ENCODE peak calls at places on chromosomes 3 and 15, in four cellular contexts. One of them, this sample, is unnamed.

GRCh38 chr3:150268426-150269321 is 139.4 kb upstream of the TSC22D2 start:
- DNase-seq in esophagus squamous epithelium: no peak
- DNase-seq in left ventricle myocardium inferior: no peak
- DNase-seq in PC-3: peak; percentile 74
- DNase-seq in this sample: no peak

GRCh38 chr3:65584002-65584401 is 454.7 kb downstream of the MAGI1 start:
- DNase-seq in esophagus squamous epithelium: no peak
- DNase-seq in left ventricle myocardium inferior: no peak
- DNase-seq in PC-3: no peak
- DNase-seq in this sample: no peak

GRCh38 chr15:90895571-90896117 is 7.5 kb upstream of the MAN2A2 start:
- DNase-seq in esophagus squamous epithelium: no peak
- DNase-seq in left ventricle myocardium inferior: no peak
- DNase-seq in PC-3: no peak
- DNase-seq in this sample: no peak

GRCh38 chr3:14440531-14441239 is 38.3 kb downstream of the SLC6A6 start:
- DNase-seq in esophagus squamous epithelium: no peak
- DNase-seq in left ventricle myocardium inferior: no peak
- DNase-seq in PC-3: peak; percentile 21
- DNase-seq in this sample: no peak

GRCh38 chr3:182618981-182619591 is 174.2 kb upstream of the ATP11B start:
- DNase-seq in esophagus squamous epithelium: no peak
- DNase-seq in left ventricle myocardium inferior: no peak
- DNase-seq in PC-3: peak; percentile 90
- DNase-seq in this sample: no peak

GRCh38 chr3:15616053-15616452 is 14.5 kb downstream of the BTD start:
- DNase-seq in esophagus squamous epithelium: no peak
- DNase-seq in left ventricle myocardium inferior: no peak
- DNase-seq in PC-3: no peak
- DNase-seq in this sample: no peak

GRCh38 chr15:87902772-87903388 is 353.7 kb downstream of the NTRK3 start:
- DNase-seq in esophagus squamous epithelium: no peak
- DNase-seq in left ventricle myocardium inferior: no peak
- DNase-seq in PC-3: no peak
- DNase-seq in this sample: no peak

GRCh38 chr3:183210862-183211341 is 42.2 kb upstream of the B3GNT5 start:
- DNase-seq in esophagus squamous epithelium: no peak
- DNase-seq in left ventricle myocardium inferior: no peak
- DNase-seq in PC-3: peak; percentile 36
- DNase-seq in this sample: no peak

GRCh38 chr3:109005443-109005842 is 51.8 kb upstream of the GUCA1C start:
- DNase-seq in esophagus squamous epithelium: no peak
- DNase-seq in left ventricle myocardium inferior: no peak
- DNase-seq in PC-3: no peak
- DNase-seq in this sample: no peak

GRCh38 chr15:59918994-59919951 is 84.8 kb upstream of the FOXB1 start:
- DNase-seq in esophagus squamous epithelium: no peak
- DNase-seq in left ventricle myocardium inferior: no peak
- DNase-seq in PC-3: peak; percentile 71
- DNase-seq in this sample: no peak

GRCh38 chr15:73983211-73983727 is 8.8 kb downstream of the STOML1 start:
- DNase-seq in esophagus squamous epithelium: no peak
- DNase-seq in left ventricle myocardium inferior: peak; percentile 61
- DNase-seq in PC-3: peak; percentile 92
- DNase-seq in this sample: no peak

GRCh38 chr3:57512174-57512573 is 32.0 kb downstream of the DNAH12 start:
- DNase-seq in esophagus squamous epithelium: no peak
- DNase-seq in left ventricle myocardium inferior: no peak
- DNase-seq in PC-3: peak; percentile 48
- DNase-seq in this sample: no peak

GRCh38 chr3:25169146-25169545 is 258.9 kb upstream of the RARB start:
- DNase-seq in esophagus squamous epithelium: no peak
- DNase-seq in left ventricle myocardium inferior: no peak
- DNase-seq in PC-3: no peak
- DNase-seq in this sample: no peak

GRCh38 chr3:171432548-171432947 is 27.7 kb downstream of the TNIK start:
- DNase-seq in esophagus squamous epithelium: no peak
- DNase-seq in left ventricle myocardium inferior: no peak
- DNase-seq in PC-3: no peak
- DNase-seq in this sample: no peak

GRCh38 chr15:95990833-95991232 is 339.7 kb upstream of the NR2F2 start:
- DNase-seq in esophagus squamous epithelium: no peak
- DNase-seq in left ventricle myocardium inferior: no peak
- DNase-seq in PC-3: no peak
- DNase-seq in this sample: no peak

GRCh38 chr3:120448707-120449650 is 1.8 kb downstream of the FSTL1 start:
- DNase-seq in esophagus squamous epithelium: no peak
- DNase-seq in left ventricle myocardium inferior: no peak
- DNase-seq in PC-3: peak; percentile 72
- DNase-seq in this sample: peak; percentile 86

GRCh38 chr3:52704611-52705437 is 767 bp downstream of the GLT8D1 start:
- DNase-seq in esophagus squamous epithelium: no peak
- DNase-seq in left ventricle myocardium inferior: no peak
- DNase-seq in PC-3: peak; percentile 30
- DNase-seq in this sample: peak; percentile 83

GRCh38 chr15:32802296-32802936 is 84.6 kb downstream of the GREM1 start:
- DNase-seq in esophagus squamous epithelium: no peak
- DNase-seq in left ventricle myocardium inferior: no peak
- DNase-seq in PC-3: peak; percentile 95
- DNase-seq in this sample: no peak

GRCh38 chr3:143480306-143480852 is 360.8 kb downstream of the CHST2 start:
- DNase-seq in esophagus squamous epithelium: no peak
- DNase-seq in left ventricle myocardium inferior: no peak
- DNase-seq in PC-3: no peak
- DNase-seq in this sample: no peak

GRCh38 chr3:62363275-62363674 is 10.1 kb downstream of the FEZF2 start:
- DNase-seq in esophagus squamous epithelium: no peak
- DNase-seq in left ventricle myocardium inferior: no peak
- DNase-seq in PC-3: no peak
- DNase-seq in this sample: no peak

GRCh38 chr3:77906102-77906709 is 866.3 kb downstream of the ROBO2 start:
- DNase-seq in esophagus squamous epithelium: no peak
- DNase-seq in left ventricle myocardium inferior: no peak
- DNase-seq in PC-3: peak; percentile 96
- DNase-seq in this sample: no peak

GRCh38 chr3:107184375-107184774 is 192.9 kb upstream of the CCDC54 start:
- DNase-seq in esophagus squamous epithelium: no peak
- DNase-seq in left ventricle myocardium inferior: no peak
- DNase-seq in PC-3: no peak
- DNase-seq in this sample: no peak

GRCh38 chr15:72202302-72202701 is 4.7 kb upstream of the GRAMD2A start:
- DNase-seq in esophagus squamous epithelium: no peak
- DNase-seq in left ventricle myocardium inferior: no peak
- DNase-seq in PC-3: no peak
- DNase-seq in this sample: no peak

GRCh38 chr15:29222129-29222853 is 47.3 kb downstream of the NSMCE3 start:
- DNase-seq in esophagus squamous epithelium: no peak
- DNase-seq in left ventricle myocardium inferior: no peak
- DNase-seq in PC-3: no peak
- DNase-seq in this sample: no peak

GRCh38 chr15:48472756-48473155 is 141.5 kb downstream of the DUT start:
- DNase-seq in esophagus squamous epithelium: no peak
- DNase-seq in left ventricle myocardium inferior: no peak
- DNase-seq in PC-3: peak; percentile 53
- DNase-seq in this sample: no peak

GRCh38 chr3:150180349-150180748 is 209.7 kb upstream of the PFN2 start:
- DNase-seq in esophagus squamous epithelium: no peak
- DNase-seq in left ventricle myocardium inferior: no peak
- DNase-seq in PC-3: peak; percentile 19
- DNase-seq in this sample: no peak

DNA sequence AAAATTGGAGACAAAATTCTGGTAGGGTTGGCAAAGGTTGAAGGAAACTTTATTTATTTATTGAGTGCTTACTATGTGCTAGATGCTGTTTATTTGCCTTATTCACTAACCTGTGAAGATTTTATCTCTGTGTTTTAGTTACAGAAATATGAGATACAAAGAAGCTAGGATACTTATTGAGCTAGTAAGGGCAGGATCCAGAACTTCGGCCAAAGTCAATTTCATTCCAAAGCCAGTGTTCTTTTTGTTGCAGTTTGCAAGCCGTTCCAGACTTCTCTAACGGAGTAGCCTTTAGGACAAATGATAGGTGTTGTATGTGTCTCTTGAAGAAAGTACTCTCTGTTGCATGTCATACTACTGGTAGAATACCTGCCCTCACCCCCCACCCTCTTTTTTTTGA is 25.1 kb downstream of the AKAP13 start:
- DNase-seq in esophagus squamous epithelium: no peak
- DNase-seq in left ventricle myocardium inferior: no peak
- DNase-seq in PC-3: no peak
- DNase-seq in this sample: no peak
- H3K4me3 ChIP-seq in esophagus squamous epithelium: no peak overlapping the region
- H3K4me3 ChIP-seq in left ventricle myocardium inferior: no peak overlapping the region
- H3K4me3 ChIP-seq in PC-3: no peak overlapping the region
- H3K4me3 ChIP-seq in this sample: no peak overlapping the region

GRCh38 chr3:112973325-112974177 is 1.4 kb downstream of the CD200R1 start:
- DNase-seq in esophagus squamous epithelium: no peak
- DNase-seq in left ventricle myocardium inferior: no peak
- DNase-seq in PC-3: no peak
- DNase-seq in this sample: no peak

GRCh38 chr3:112976953-112977352 is 2.0 kb upstream of the CD200R1 start:
- DNase-seq in esophagus squamous epithelium: no peak
- DNase-seq in left ventricle myocardium inferior: no peak
- DNase-seq in PC-3: no peak
- DNase-seq in this sample: no peak

GRCh38 chr3:112974178-112974517 is 755 bp downstream of the CD200R1 start:
- DNase-seq in esophagus squamous epithelium: no peak
- DNase-seq in left ventricle myocardium inferior: no peak
- DNase-seq in PC-3: no peak
- DNase-seq in this sample: no peak

GRCh38 chr3:112976001-112976400 is 1.1 kb upstream of the CD200R1 start:
- DNase-seq in esophagus squamous epithelium: no peak
- DNase-seq in left ventricle myocardium inferior: no peak
- DNase-seq in PC-3: no peak
- DNase-seq in this sample: no peak

DNA sequence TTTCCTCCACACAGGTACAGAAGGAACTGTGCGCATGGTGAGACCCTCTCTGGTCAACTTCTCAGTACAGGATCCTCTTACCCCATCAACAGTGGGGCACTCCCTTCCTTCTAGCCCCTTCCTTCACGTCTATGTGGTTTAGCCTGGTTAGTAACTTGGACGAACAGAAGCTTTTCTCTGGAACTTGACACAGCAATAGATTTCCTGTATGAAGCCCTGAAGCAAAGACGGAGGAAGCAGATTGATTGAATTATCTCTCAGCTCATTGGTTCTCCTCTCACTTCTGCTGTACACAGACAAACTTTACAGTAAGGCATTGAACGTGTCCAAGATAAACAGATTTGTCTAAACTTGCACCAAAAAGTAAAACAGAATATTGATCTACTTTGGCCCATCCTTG is at the start of gene CD200R1:
- DNase-seq in esophagus squamous epithelium: no peak
- DNase-seq in left ventricle myocardium inferior: no peak
- DNase-seq in PC-3: no peak
- DNase-seq in this sample: no peak
- H3K4me1 ChIP-seq in esophagus squamous epithelium: no peaks in the 10 kb centered on the region
- H3K4me1 ChIP-seq in left ventricle myocardium inferior: no peaks in the 10 kb centered on the region
- H3K4me1 ChIP-seq in PC-3: no peaks in the 10 kb centered on the region
- H3K4me1 ChIP-seq in this sample: no peaks in the 10 kb centered on the region

DNA sequence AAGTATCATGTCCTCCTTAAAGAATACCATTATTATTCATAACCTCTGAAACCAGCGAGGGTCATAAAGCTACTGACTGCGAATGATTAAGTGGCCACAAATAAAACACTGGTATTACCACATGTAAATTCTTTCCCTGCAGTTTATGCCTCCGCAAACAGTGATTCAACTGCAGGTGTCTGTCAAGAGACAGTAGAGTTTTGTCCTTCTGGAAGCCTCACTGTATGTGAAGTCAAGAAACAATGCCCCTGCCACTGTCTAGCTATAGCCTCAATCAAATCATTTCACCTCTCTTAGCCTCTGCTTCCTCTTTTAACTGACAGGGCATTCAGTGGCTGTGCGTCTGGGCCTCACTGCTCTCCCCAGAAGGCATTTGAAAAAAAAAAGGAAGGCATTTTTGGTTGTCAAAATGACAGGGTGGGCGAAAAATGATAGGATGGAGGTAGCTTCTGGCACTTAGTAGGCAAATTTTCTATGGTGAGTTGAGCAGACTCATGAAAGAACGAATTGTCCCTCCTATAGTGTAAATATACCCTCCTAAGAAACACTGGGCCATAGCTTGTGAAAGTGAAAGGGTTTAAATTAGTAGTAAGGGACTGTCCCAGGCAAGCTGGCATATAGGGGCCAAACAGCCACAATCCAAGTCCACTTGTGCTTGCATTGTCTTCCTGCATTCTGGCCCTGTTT is 66.7 kb downstream of the FILIP1L start:
- DNase-seq in esophagus squamous epithelium: no peak
- DNase-seq in left ventricle myocardium inferior: no peak
- DNase-seq in PC-3: peak; percentile 98
- DNase-seq in this sample: no peak
- H3K27ac ChIP-seq in esophagus squamous epithelium: peak overlapping the region; percentile 87
- H3K27ac ChIP-seq in left ventricle myocardium inferior: peak overlapping the region; percentile 94
- H3K27ac ChIP-seq in PC-3: peak overlapping the region; percentile 86
- H3K27ac ChIP-seq in this sample: peak overlapping the region; percentile 68

GRCh38 chr3:72174890-72175289 is 389.9 kb upstream of the PROK2 start:
- DNase-seq in esophagus squamous epithelium: no peak
- DNase-seq in left ventricle myocardium inferior: no peak
- DNase-seq in PC-3: no peak
- DNase-seq in this sample: no peak

GRCh38 chr3:72175305-72175858 is 390.4 kb upstream of the PROK2 start:
- DNase-seq in esophagus squamous epithelium: no peak
- DNase-seq in left ventricle myocardium inferior: no peak
- DNase-seq in PC-3: no peak
- DNase-seq in this sample: no peak

GRCh38 chr3:72177075-72178050 is 392.4 kb upstream of the PROK2 start:
- DNase-seq in esophagus squamous epithelium: no peak
- DNase-seq in left ventricle myocardium inferior: peak; percentile 46
- DNase-seq in PC-3: no peak
- DNase-seq in this sample: no peak

GRCh38 chr3:72178463-72179106 is 393.6 kb upstream of the PROK2 start:
- DNase-seq in esophagus squamous epithelium: no peak
- DNase-seq in left ventricle myocardium inferior: no peak
- DNase-seq in PC-3: no peak
- DNase-seq in this sample: no peak

DNA sequence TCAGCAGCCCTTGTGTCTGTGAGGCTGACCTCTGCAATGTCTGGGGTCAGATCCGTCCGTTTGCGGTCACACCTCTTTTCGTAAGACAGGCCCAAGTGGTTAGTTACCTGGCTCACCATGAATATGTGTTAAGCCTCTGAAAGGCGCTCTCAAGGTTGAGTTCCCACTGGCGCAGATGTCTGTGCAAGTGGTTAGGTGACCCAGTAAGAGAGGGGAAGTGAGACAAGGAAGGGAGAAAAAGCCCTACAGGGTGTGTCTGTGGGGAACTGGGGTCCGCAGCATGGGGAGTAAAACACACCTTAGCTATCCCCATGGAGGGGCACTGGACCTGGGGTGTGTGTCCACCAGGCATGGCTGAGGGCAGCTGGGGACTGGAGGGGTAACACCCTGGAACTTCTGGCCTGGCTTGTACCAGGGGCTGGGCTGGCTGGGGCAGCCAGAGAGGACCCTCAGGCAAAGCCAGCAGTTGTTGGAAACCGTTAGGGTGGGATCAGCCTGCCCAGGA is 391.6 kb upstream of the PROK2 start:
- DNase-seq in esophagus squamous epithelium: no peak
- DNase-seq in left ventricle myocardium inferior: no peak
- DNase-seq in PC-3: no peak
- DNase-seq in this sample: no peak
- H3K4me3 ChIP-seq in esophagus squamous epithelium: no peak overlapping the region
- H3K4me3 ChIP-seq in left ventricle myocardium inferior: peak overlapping the region; percentile 42
- H3K4me3 ChIP-seq in PC-3: no peak overlapping the region
- H3K4me3 ChIP-seq in this sample: no peak overlapping the region

This sample was measured in vagina.